ENCODE peak calls at places on chromosomes 16 and 17, in six cellular contexts. K is astrocyte of the spinal cord, Z is epithelial cell of esophagus, U is uterus, T is gastrocnemius medialis, N is right lobe of liver. M is an unnamed sample.

GRCh38 chr16:396605-397004 is 394 bp upstream of the NME4 start:
- DNase-seq in K (peak), Z (peak), U (peak), T (no peak), N (no peak), M (no peak)

GRCh38 chr17:42833771-42834422 is 700 bp downstream of the PSME3 start:
- DNase-seq in K (no peak), Z (no peak), U (no peak), T (no peak), N (no peak), M (no peak)

GRCh38 chr17:55770220-55770870 is 19.5 kb downstream of the PCTP start:
- DNase-seq in K (peak), Z (peak), U (no peak), T (no peak), N (no peak), M (no peak)

GRCh38 chr17:65584604-65585521 is 23.4 kb upstream of the AXIN2 start:
- DNase-seq in K (no peak), Z (no peak), U (no peak), T (no peak), N (no peak), M (peak)

GRCh38 chr17:82370471-82371332 is 863 bp upstream of the UTS2R start:
- DNase-seq in K (no peak), Z (no peak), U (no peak), T (no peak), N (no peak), M (no peak)

GRCh38 chr16:77227745-77228144 is 28.5 kb downstream of the SYCE1L start:
- DNase-seq in K (no peak), Z (peak), U (no peak), T (no peak), N (no peak), M (no peak)

GRCh38 chr16:69404275-69404805 is 18.5 kb upstream of the TERF2 start:
- DNase-seq in K (peak), Z (peak), U (no peak), T (no peak), N (no peak), M (no peak)

GRCh38 chr16:1770328-1771071 is 843 bp downstream of the NME3 start:
- DNase-seq in K (peak), Z (peak), U (peak), T (no peak), N (peak), M (no peak)

GRCh38 chr16:11145173-11145820 is 110.7 kb downstream of the SOCS1 start:
- DNase-seq in K (no peak), Z (no peak), U (no peak), T (peak), N (no peak), M (no peak)

GRCh38 chr17:1997587-1998425 is 27.3 kb downstream of the RTN4RL1 start:
- DNase-seq in K (no peak), Z (no peak), U (no peak), T (no peak), N (peak), M (no peak)
- H3K4me3 ChIP-seq in K (peak), Z (no peak), U (peak), T (peak), N (peak), M (peak)

GRCh38 chr16:29646947-29647346 is 16.1 kb upstream of the SPN start:
- DNase-seq in K (no peak), Z (no peak), U (no peak), T (no peak), N (no peak), M (no peak)

GRCh38 chr16:29645699-29646187 is 17.3 kb upstream of the SPN start:
- DNase-seq in K (peak), Z (peak), U (no peak), T (no peak), N (no peak), M (no peak)

GRCh38 chr16:29644338-29644857 is 18.6 kb upstream of the SPN start:
- DNase-seq in K (no peak), Z (no peak), U (no peak), T (no peak), N (no peak), M (no peak)

GRCh38 chr16:29644973-29645698 is 17.9 kb upstream of the SPN start:
- DNase-seq in K (no peak), Z (no peak), U (no peak), T (no peak), N (no peak), M (no peak)

DNA sequence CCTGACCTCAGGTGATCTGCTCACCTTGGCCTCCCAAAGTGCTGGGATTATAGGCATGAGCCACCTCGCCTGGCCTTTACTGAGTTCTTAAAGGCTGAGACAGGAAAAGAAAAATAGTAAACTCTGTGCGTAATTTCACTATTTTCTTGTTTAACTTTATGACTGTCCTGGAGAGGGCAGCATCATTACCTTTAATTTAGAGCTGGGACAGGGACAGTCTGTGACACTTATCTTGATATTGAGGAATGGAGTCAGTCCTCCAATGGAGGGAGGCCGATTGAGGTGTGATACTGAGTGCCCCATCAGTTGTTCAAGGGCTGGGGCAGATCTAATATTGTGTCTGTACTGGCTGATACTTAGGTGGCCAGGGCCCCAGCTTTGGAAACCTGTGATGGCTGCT is 21.5 kb upstream of the SPN start:
- DNase-seq in K (no peak), Z (no peak), U (no peak), T (no peak), N (no peak), M (no peak)
- TF ChIP-seq CTCF in K (peak), Z (no peak), U (no peak), T (no peak), N (peak), M (no peak)

DNA sequence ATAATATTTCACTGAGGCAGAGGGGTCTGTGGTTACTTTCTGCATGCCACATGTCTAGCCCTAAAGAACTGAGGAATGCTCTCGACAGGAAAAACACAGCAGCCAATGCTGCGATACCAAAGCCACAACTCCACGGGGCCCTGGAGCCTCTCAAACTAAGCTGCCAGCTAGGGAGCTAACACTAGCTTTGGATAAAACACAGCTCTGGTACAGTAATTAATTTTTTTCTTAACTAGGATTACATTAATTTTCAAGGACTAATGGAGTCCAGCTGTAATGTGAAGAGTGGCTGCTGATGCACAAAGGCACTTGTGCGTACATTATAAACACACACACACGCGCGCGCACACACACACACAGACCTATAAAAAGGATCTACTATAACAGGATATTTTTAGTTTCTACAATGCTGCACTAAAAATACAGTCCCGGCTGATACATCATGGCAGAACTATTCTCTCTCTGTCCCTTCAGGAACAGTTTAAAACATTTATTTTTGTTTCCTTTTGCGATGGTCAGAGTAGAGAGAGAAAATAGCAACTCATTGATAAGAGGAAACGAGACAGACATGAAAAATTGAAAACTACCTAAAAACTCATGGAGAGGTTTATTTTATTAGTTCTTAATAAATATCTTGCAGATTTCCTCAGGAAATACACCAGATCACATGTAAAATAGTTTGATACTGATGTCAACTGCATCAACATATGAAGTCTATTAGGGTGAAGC is 88.5 kb downstream of the SMG6 start:
- DNase-seq in K (peak), Z (no peak), U (no peak), T (peak), N (no peak), M (no peak)
- H3K4me3 ChIP-seq in K (no peak), Z (no peak), U (no peak), T (peak), N (no peak), M (peak)

GRCh38 chr17:3886776-3887175 is 6.1 kb downstream of the CAMKK1 start:
- DNase-seq in K (no peak), Z (no peak), U (no peak), T (peak), N (peak), M (no peak)

GRCh38 chr17:3887394-3887793 is 5.5 kb downstream of the CAMKK1 start:
- DNase-seq in K (no peak), Z (no peak), U (no peak), T (no peak), N (no peak), M (no peak)

GRCh38 chr17:3884188-3884587 is 8.7 kb downstream of the CAMKK1 start:
- DNase-seq in K (no peak), Z (no peak), U (no peak), T (no peak), N (no peak), M (no peak)

GRCh38 chr17:3885271-3885670 is 7.6 kb downstream of the CAMKK1 start:
- DNase-seq in K (peak), Z (no peak), U (no peak), T (no peak), N (no peak), M (no peak)

GRCh38 chr17:3885970-3886369 is 6.9 kb downstream of the CAMKK1 start:
- DNase-seq in K (peak), Z (peak), U (no peak), T (no peak), N (no peak), M (no peak)
- TF ChIP-seq CTCF in K (no peak), Z (no peak), U (no peak), T (no peak), N (no peak), M (no peak)

DNA sequence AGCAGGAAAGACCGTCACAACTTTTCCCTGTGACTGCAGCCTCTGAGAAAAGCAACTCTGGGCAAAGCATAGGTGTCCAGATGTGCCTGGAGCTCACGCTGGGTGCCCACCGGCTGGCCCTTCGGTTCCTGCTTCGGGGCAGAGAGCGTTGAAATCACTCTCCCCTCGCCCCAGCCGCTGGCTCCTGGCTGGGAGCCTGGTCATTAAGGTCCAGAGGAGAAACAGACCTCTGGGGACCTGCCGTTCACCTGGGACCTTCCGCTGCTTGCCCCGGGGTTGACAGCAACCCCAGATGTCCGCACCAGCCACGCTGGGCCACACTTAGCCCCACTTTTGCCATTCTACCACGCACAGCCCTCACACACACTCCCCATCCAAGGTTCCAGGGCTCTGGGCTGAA is 13.1 kb downstream of the MRM3 start:
- DNase-seq in K (no peak), Z (no peak), U (no peak), T (no peak), N (no peak), M (no peak)
- H3K4me3 ChIP-seq in K (no peak), Z (no peak), U (no peak), T (peak), N (peak), M (no peak)

GRCh38 chr16:89246903-89247733 is 29.6 kb downstream of the ZNF778 start:
- DNase-seq in K (peak), Z (peak), U (peak), T (peak), N (peak), M (peak)
- TF ChIP-seq CTCF in K (no peak), Z (no peak), U (no peak), T (no peak), N (no peak), M (peak)

GRCh38 chr17:74757931-74758845 is 9.8 kb downstream of the NHERF1 start:
- DNase-seq in K (peak), Z (peak), U (no peak), T (no peak), N (peak), M (no peak)

GRCh38 chr17:74757502-74757901 is 9.1 kb downstream of the NHERF1 start:
- DNase-seq in K (no peak), Z (peak), U (no peak), T (no peak), N (no peak), M (no peak)

GRCh38 chr17:74759243-74759801 is 10.9 kb downstream of the NHERF1 start:
- DNase-seq in K (no peak), Z (no peak), U (no peak), T (no peak), N (no peak), M (no peak)

GRCh38 chr17:74759941-74760340 is 11.5 kb downstream of the NHERF1 start:
- DNase-seq in K (no peak), Z (peak), U (no peak), T (no peak), N (no peak), M (no peak)

DNA sequence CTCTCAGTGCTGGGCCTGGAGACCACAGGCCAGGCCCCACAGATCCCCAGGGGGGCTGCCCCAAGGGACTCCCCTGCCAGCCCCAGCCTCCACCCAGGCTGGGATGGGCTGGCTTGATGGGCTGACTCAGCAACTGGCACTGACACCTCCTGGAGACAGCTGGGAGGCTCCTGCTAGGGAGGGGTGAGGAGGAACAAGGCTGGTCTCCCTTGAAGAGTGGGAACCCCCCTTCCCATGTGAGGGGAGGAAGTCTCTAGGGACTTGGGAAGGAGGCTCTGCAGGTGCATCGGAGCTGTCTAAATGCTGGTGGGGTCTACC is 10.4 kb downstream of the NHERF1 start:
- DNase-seq in K (peak), Z (peak), U (no peak), T (no peak), N (no peak), M (no peak)
- H3K4me3 ChIP-seq in K (no peak), Z (no peak), U (no peak), T (no peak), N (no peak), M (no peak)

GRCh38 chr16:66511615-66512500 is 38.1 kb downstream of the TK2 start:
- DNase-seq in K (peak), Z (peak), U (no peak), T (no peak), N (peak), M (peak)
- TF ChIP-seq CTCF in K (no peak), Z (peak), U (no peak), T (no peak), N (peak), M (no peak)

GRCh38 chr17:48600244-48601098 is 4.3 kb downstream of the HOXB6 start:
- DNase-seq in K (peak), Z (no peak), U (no peak), T (no peak), N (no peak), M (no peak)

GRCh38 chr17:48599373-48599772 is 5.4 kb downstream of the HOXB6 start:
- DNase-seq in K (no peak), Z (no peak), U (no peak), T (no peak), N (no peak), M (no peak)

GRCh38 chr17:48598727-48599126 is 5.1 kb upstream of the HOXB5 start:
- DNase-seq in K (no peak), Z (no peak), U (no peak), T (no peak), N (no peak), M (no peak)

GRCh38 chr17:48601528-48602430 is 3.0 kb downstream of the HOXB6 start:
- DNase-seq in K (no peak), Z (no peak), U (no peak), T (no peak), N (no peak), M (no peak)

GRCh38 chr17:48601184-48601527 is 3.6 kb downstream of the HOXB6 start:
- DNase-seq in K (no peak), Z (no peak), U (no peak), T (no peak), N (no peak), M (no peak)
- H3K4me3 ChIP-seq in K (peak), Z (no peak), U (no peak), T (no peak), N (no peak), M (no peak)

GRCh38 chr16:88552166-88552565 is 18.0 kb upstream of the ZC3H18 start:
- DNase-seq in K (no peak), Z (no peak), U (no peak), T (no peak), N (no peak), M (no peak)
- TF ChIP-seq CTCF in K (no peak), Z (no peak), U (no peak), T (no peak), N (no peak), M (no peak)